ENCODE peak calls at places on chromosomes 5 and 9, in five cellular contexts. One of them, this sample, is unnamed. For H4K20me1 and H3K36me3, the result is how much of the 10 kb centered on the place peaks cover.

GRCh38 chr9:134173127-134174072 is 9.0 kb upstream of the RNU6ATAC start:
- DNase-seq in PC-3: no peak
- DNase-seq in HCT116: no peak
- DNase-seq in OCI-LY7: no peak
- DNase-seq in neural progenitor cell: no peak
- DNase-seq in this sample: no peak

GRCh38 chr5:126449751-126450271 is 26.6 kb downstream of the GRAMD2B start:
- DNase-seq in PC-3: peak
- DNase-seq in HCT116: no peak
- DNase-seq in OCI-LY7: no peak
- DNase-seq in neural progenitor cell: no peak
- DNase-seq in this sample: peak

GRCh38 chr9:92607088-92607487 is 62.8 kb downstream of the IPPK start:
- DNase-seq in PC-3: no peak
- DNase-seq in HCT116: no peak
- DNase-seq in OCI-LY7: no peak
- DNase-seq in neural progenitor cell: no peak
- DNase-seq in this sample: peak

GRCh38 chr9:35385042-35385441 is 104.9 kb upstream of the RUSC2 start:
- DNase-seq in PC-3: peak
- DNase-seq in HCT116: no peak
- DNase-seq in OCI-LY7: no peak
- DNase-seq in neural progenitor cell: peak
- DNase-seq in this sample: peak

GRCh38 chr5:10703676-10704075 is 57.4 kb downstream of the DAP start:
- DNase-seq in PC-3: peak
- DNase-seq in HCT116: no peak
- DNase-seq in OCI-LY7: no peak
- DNase-seq in neural progenitor cell: no peak
- DNase-seq in this sample: no peak

GRCh38 chr9:131046581-131047202 is 37.7 kb downstream of the LAMC3 start:
- DNase-seq in PC-3: peak
- DNase-seq in HCT116: peak
- DNase-seq in OCI-LY7: peak
- DNase-seq in neural progenitor cell: peak
- DNase-seq in this sample: peak

GRCh38 chr5:159975462-159976019 is 33.4 kb upstream of the TTC1 start:
- DNase-seq in PC-3: peak
- DNase-seq in HCT116: peak
- DNase-seq in OCI-LY7: no peak
- DNase-seq in neural progenitor cell: no peak
- DNase-seq in this sample: peak

GRCh38 chr9:36327903-36328302 is 69.7 kb upstream of the GNE start:
- DNase-seq in PC-3: peak
- DNase-seq in HCT116: no peak
- DNase-seq in OCI-LY7: no peak
- DNase-seq in neural progenitor cell: no peak
- DNase-seq in this sample: peak

GRCh38 chr9:137352511-137353222 is 50.6 kb upstream of the NRARP start:
- DNase-seq in PC-3: no peak
- DNase-seq in HCT116: no peak
- DNase-seq in OCI-LY7: no peak
- DNase-seq in neural progenitor cell: no peak
- DNase-seq in this sample: no peak

GRCh38 chr9:116656535-116656934 is 30.6 kb upstream of the TRIM32 start:
- DNase-seq in PC-3: no peak
- DNase-seq in HCT116: no peak
- DNase-seq in OCI-LY7: no peak
- DNase-seq in neural progenitor cell: no peak
- DNase-seq in this sample: no peak

GRCh38 chr9:91948423-91949292 is 1.4 kb downstream of the ROR2 start:
- DNase-seq in PC-3: no peak
- DNase-seq in HCT116: peak
- DNase-seq in OCI-LY7: no peak
- DNase-seq in neural progenitor cell: peak
- DNase-seq in this sample: peak

GRCh38 chr9:89153618-89154017 is 25.0 kb downstream of the SHC3 start:
- DNase-seq in PC-3: peak
- DNase-seq in HCT116: peak
- DNase-seq in OCI-LY7: no peak
- DNase-seq in neural progenitor cell: no peak
- DNase-seq in this sample: peak

GRCh38 chr9:91789941-91790340 is 160.1 kb downstream of the ROR2 start:
- DNase-seq in PC-3: no peak
- DNase-seq in HCT116: no peak
- DNase-seq in OCI-LY7: no peak
- DNase-seq in neural progenitor cell: no peak
- DNase-seq in this sample: no peak

GRCh38 chr9:87502446-87503232 is 5.0 kb downstream of the DAPK1 start:
- DNase-seq in PC-3: no peak
- DNase-seq in HCT116: no peak
- DNase-seq in OCI-LY7: no peak
- DNase-seq in neural progenitor cell: no peak
- DNase-seq in this sample: no peak

GRCh38 chr5:37638897-37639296 is 200.9 kb downstream of the GDNF start:
- DNase-seq in PC-3: peak
- DNase-seq in HCT116: no peak
- DNase-seq in OCI-LY7: no peak
- DNase-seq in neural progenitor cell: no peak
- DNase-seq in this sample: no peak

GRCh38 chr9:137318565-137318964 is 16.5 kb upstream of the NRARP start:
- DNase-seq in PC-3: no peak
- DNase-seq in HCT116: no peak
- DNase-seq in OCI-LY7: no peak
- DNase-seq in neural progenitor cell: no peak
- DNase-seq in this sample: no peak

GRCh38 chr5:20305463-20305862 is 317.5 kb upstream of the CDH18 start:
- DNase-seq in PC-3: no peak
- DNase-seq in HCT116: no peak
- DNase-seq in OCI-LY7: no peak
- DNase-seq in neural progenitor cell: no peak
- DNase-seq in this sample: no peak

GRCh38 chr9:93592389-93593021 is 16.1 kb downstream of the PHF2 start:
- DNase-seq in PC-3: no peak
- DNase-seq in HCT116: peak
- DNase-seq in OCI-LY7: peak
- DNase-seq in neural progenitor cell: no peak
- DNase-seq in this sample: no peak

GRCh38 chr5:68565427-68565826 is 349.9 kb downstream of the PIK3R1 start:
- DNase-seq in PC-3: no peak
- DNase-seq in HCT116: no peak
- DNase-seq in OCI-LY7: peak
- DNase-seq in neural progenitor cell: no peak
- DNase-seq in this sample: no peak

GRCh38 chr5:144598451-144599068 is 427.9 kb downstream of the KCTD16 start:
- DNase-seq in PC-3: no peak
- DNase-seq in HCT116: no peak
- DNase-seq in OCI-LY7: no peak
- DNase-seq in neural progenitor cell: peak
- DNase-seq in this sample: peak

GRCh38 chr5:171577940-171578856 is 158.8 kb downstream of the FGF18 start:
- DNase-seq in PC-3: no peak
- DNase-seq in HCT116: no peak
- DNase-seq in OCI-LY7: no peak
- DNase-seq in neural progenitor cell: peak
- DNase-seq in this sample: no peak

GRCh38 chr9:76943071-76943470 is 37.2 kb upstream of the PRUNE2 start:
- DNase-seq in PC-3: no peak
- DNase-seq in HCT116: no peak
- DNase-seq in OCI-LY7: no peak
- DNase-seq in neural progenitor cell: no peak
- DNase-seq in this sample: no peak

GRCh38 chr9:70428781-70429180 is 14.3 kb upstream of the KLF9 start:
- DNase-seq in PC-3: no peak
- DNase-seq in HCT116: no peak
- DNase-seq in OCI-LY7: no peak
- DNase-seq in neural progenitor cell: no peak
- DNase-seq in this sample: peak

GRCh38 chr5:179801304-179802206 is 5.1 kb downstream of the MGAT4B start:
- DNase-seq in PC-3: no peak
- DNase-seq in HCT116: no peak
- DNase-seq in OCI-LY7: peak
- DNase-seq in neural progenitor cell: peak
- DNase-seq in this sample: no peak
- H4K20me1 ChIP-seq in PC-3: under half
- H4K20me1 ChIP-seq in HCT116: under half
- H4K20me1 ChIP-seq in OCI-LY7: under half
- H4K20me1 ChIP-seq in neural progenitor cell: half or more
- H4K20me1 ChIP-seq in this sample: under half

DNA sequence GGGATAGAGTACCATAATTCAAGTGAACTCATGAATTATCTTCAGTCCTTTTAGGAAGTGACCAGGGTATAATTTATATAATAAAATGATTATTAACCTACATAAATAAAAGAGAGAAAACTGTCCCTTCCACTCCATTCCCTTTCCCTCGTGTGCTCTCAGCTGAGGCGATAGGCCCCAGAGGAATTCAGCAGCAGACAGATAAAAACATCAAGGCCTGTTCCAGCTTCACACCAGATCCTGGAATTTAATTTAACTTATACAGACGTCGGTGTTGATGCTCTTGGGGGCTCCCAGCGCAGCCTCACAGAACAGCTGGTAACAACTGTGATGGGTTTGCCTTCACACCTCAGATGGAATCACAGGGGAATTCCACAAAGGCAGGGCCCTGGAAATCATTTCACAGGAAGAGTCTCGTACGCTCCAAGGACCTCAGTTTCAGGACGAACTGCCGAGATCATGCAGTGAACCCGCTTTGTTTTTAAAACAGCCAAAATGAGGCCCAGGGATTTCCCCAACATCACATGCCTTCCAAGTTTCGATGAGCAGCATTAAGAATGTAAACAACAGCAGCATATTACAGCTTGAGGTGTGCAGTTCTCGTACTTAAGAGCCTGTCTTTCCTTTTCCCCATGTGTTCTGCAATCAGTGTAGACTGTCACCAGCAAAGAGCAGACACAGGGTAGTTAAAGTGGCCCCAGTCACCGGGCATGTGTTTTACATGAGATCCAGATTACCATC is 73.6 kb upstream of the ALDH1B1 start:
- DNase-seq in PC-3: no peak
- DNase-seq in HCT116: no peak
- DNase-seq in OCI-LY7: no peak
- DNase-seq in neural progenitor cell: no peak
- DNase-seq in this sample: no peak
- H3K4me2 ChIP-seq in PC-3: no peak
- H3K4me2 ChIP-seq in HCT116: no peak
- H3K4me2 ChIP-seq in OCI-LY7: no peak
- H3K4me2 ChIP-seq in neural progenitor cell: no peak
- H3K4me2 ChIP-seq in this sample: peak

DNA sequence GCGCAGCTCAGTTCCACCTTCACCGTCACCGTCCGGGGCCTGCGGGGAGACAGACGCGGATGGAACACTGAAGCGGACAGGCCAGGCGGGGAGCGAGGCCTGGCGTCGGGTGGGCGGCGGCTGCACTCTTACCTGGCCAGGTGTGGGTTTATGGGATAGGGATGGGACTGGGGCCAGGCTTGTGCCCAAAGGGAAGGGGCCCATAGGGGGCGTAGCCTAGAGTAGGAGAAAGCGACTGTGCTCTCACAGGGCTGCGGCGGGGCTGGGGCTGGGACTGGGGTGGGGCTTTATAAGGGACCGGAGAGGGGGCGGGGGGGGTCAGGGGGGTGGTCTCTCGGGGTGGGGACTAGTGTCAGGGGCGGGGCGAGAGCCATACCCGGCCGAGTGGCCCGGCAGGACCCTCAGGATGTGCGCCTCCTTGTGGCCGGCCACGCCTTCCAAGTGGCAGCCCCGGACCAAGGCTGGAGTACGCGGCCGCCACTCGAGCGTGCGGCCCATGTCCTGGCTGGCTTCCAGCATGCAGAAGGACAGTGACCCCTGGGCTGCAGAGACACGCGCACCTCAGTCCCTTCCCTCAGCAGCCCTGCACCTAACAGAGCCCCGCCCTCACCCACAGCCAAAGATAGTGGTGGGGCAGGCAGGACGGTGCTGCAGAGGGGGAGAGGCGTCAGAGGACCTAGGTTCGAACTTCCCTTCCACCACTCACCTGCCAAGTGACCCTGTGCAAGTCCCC is 22.8 kb downstream of the FPGS start:
- DNase-seq in PC-3: no peak
- DNase-seq in HCT116: no peak
- DNase-seq in OCI-LY7: peak
- DNase-seq in neural progenitor cell: peak
- DNase-seq in this sample: no peak
- H3K36me3 ChIP-seq in PC-3: under half
- H3K36me3 ChIP-seq in HCT116: under half
- H3K36me3 ChIP-seq in OCI-LY7: under half
- H3K36me3 ChIP-seq in neural progenitor cell: under half
- H3K36me3 ChIP-seq in this sample: under half

GRCh38 chr9:95077766-95078382 is 239.6 kb downstream of the FANCC start:
- DNase-seq in PC-3: no peak
- DNase-seq in HCT116: no peak
- DNase-seq in OCI-LY7: no peak
- DNase-seq in neural progenitor cell: no peak
- DNase-seq in this sample: no peak
- H4K20me1 ChIP-seq in PC-3: under half
- H4K20me1 ChIP-seq in HCT116: under half
- H4K20me1 ChIP-seq in OCI-LY7: under half
- H4K20me1 ChIP-seq in neural progenitor cell: under half
- H4K20me1 ChIP-seq in this sample: under half

GRCh38 chr9:124018731-124019697 is 7.4 kb downstream of the LHX2 start:
- DNase-seq in PC-3: no peak
- DNase-seq in HCT116: no peak
- DNase-seq in OCI-LY7: no peak
- DNase-seq in neural progenitor cell: peak
- DNase-seq in this sample: no peak

GRCh38 chr9:124019771-124020519 is 8.4 kb downstream of the LHX2 start:
- DNase-seq in PC-3: no peak
- DNase-seq in HCT116: no peak
- DNase-seq in OCI-LY7: no peak
- DNase-seq in neural progenitor cell: peak
- DNase-seq in this sample: no peak

GRCh38 chr9:124016152-124017063 is 4.8 kb downstream of the LHX2 start:
- DNase-seq in PC-3: no peak
- DNase-seq in HCT116: no peak
- DNase-seq in OCI-LY7: no peak
- DNase-seq in neural progenitor cell: peak
- DNase-seq in this sample: no peak

GRCh38 chr9:124017064-124017928 is 5.7 kb downstream of the LHX2 start:
- DNase-seq in PC-3: no peak
- DNase-seq in HCT116: no peak
- DNase-seq in OCI-LY7: no peak
- DNase-seq in neural progenitor cell: peak
- DNase-seq in this sample: no peak

GRCh38 chr9:124017929-124018730 is 6.6 kb downstream of the LHX2 start:
- DNase-seq in PC-3: no peak
- DNase-seq in HCT116: no peak
- DNase-seq in OCI-LY7: no peak
- DNase-seq in neural progenitor cell: peak
- DNase-seq in this sample: no peak
- H3K4me2 ChIP-seq in PC-3: peak
- H3K4me2 ChIP-seq in HCT116: no peak
- H3K4me2 ChIP-seq in OCI-LY7: no peak
- H3K4me2 ChIP-seq in neural progenitor cell: peak
- H3K4me2 ChIP-seq in this sample: no peak

GRCh38 chr9:86389648-86390047 is 35.4 kb upstream of the TUT7 start:
- DNase-seq in PC-3: no peak
- DNase-seq in HCT116: no peak
- DNase-seq in OCI-LY7: no peak
- DNase-seq in neural progenitor cell: no peak
- DNase-seq in this sample: no peak
- H3K36me3 ChIP-seq in PC-3: under half
- H3K36me3 ChIP-seq in HCT116: under half
- H3K36me3 ChIP-seq in OCI-LY7: under half
- H3K36me3 ChIP-seq in neural progenitor cell: under half
- H3K36me3 ChIP-seq in this sample: under half